ENCODE peak calls at places on chromosome 10, in six cellular contexts. One of them, this sample, is unnamed.

GRCh38 chr10:70096016-70096704 is 36.5 kb downstream of the AIFM2 start:
- DNase-seq in testis: no peak
- DNase-seq in astrocyte of the cerebellum: no peak
- DNase-seq in Caco-2: no peak
- DNase-seq in OCI-LY7: no peak
- DNase-seq in left ventricle myocardium inferior: no peak
- DNase-seq in this sample: no peak

GRCh38 chr10:36712695-36713094 is 412.7 kb upstream of the ANKRD30A start:
- DNase-seq in OCI-LY7: no peak
- DNase-seq in testis: no peak
- DNase-seq in left ventricle myocardium inferior: no peak
- DNase-seq in astrocyte of the cerebellum: no peak
- DNase-seq in Caco-2: no peak
- DNase-seq in this sample: no peak

GRCh38 chr10:21552638-21553037 is 18.6 kb downstream of the MLLT10 start:
- DNase-seq in left ventricle myocardium inferior: no peak
- DNase-seq in testis: no peak
- DNase-seq in OCI-LY7: no peak
- DNase-seq in Caco-2: no peak
- DNase-seq in astrocyte of the cerebellum: no peak
- DNase-seq in this sample: no peak

GRCh38 chr10:15316877-15317464 is 54.1 kb downstream of the FAM171A1 start:
- DNase-seq in Caco-2: no peak
- DNase-seq in testis: no peak
- DNase-seq in astrocyte of the cerebellum: no peak
- DNase-seq in OCI-LY7: no peak
- DNase-seq in left ventricle myocardium inferior: no peak
- DNase-seq in this sample: no peak

GRCh38 chr10:103757531-103758293 is 97.7 kb downstream of the SH3PXD2A start:
- DNase-seq in OCI-LY7: no peak
- DNase-seq in left ventricle myocardium inferior: peak
- DNase-seq in Caco-2: no peak
- DNase-seq in testis: no peak
- DNase-seq in astrocyte of the cerebellum: peak
- DNase-seq in this sample: peak

GRCh38 chr10:1754506-1755177 is 17.3 kb upstream of the ADARB2 start:
- DNase-seq in OCI-LY7: no peak
- DNase-seq in astrocyte of the cerebellum: no peak
- DNase-seq in left ventricle myocardium inferior: no peak
- DNase-seq in testis: no peak
- DNase-seq in Caco-2: no peak
- DNase-seq in this sample: no peak

GRCh38 chr10:71629131-71629530 is 90.4 kb downstream of the C10orf105 start:
- DNase-seq in Caco-2: no peak
- DNase-seq in left ventricle myocardium inferior: no peak
- DNase-seq in astrocyte of the cerebellum: no peak
- DNase-seq in OCI-LY7: no peak
- DNase-seq in testis: no peak
- DNase-seq in this sample: no peak

GRCh38 chr10:99395750-99396445 is 34.5 kb downstream of the GOT1 start:
- DNase-seq in OCI-LY7: no peak
- DNase-seq in testis: peak
- DNase-seq in Caco-2: no peak
- DNase-seq in astrocyte of the cerebellum: peak
- DNase-seq in left ventricle myocardium inferior: no peak
- DNase-seq in this sample: peak

GRCh38 chr10:129864601-129865126 is 99.4 kb downstream of the EBF3 start:
- DNase-seq in left ventricle myocardium inferior: no peak
- DNase-seq in testis: no peak
- DNase-seq in Caco-2: no peak
- DNase-seq in astrocyte of the cerebellum: no peak
- DNase-seq in OCI-LY7: no peak
- DNase-seq in this sample: no peak

GRCh38 chr10:110076559-110077318 is 69.0 kb downstream of the ADD3 start:
- DNase-seq in left ventricle myocardium inferior: no peak
- DNase-seq in testis: peak
- DNase-seq in OCI-LY7: peak
- DNase-seq in Caco-2: peak
- DNase-seq in astrocyte of the cerebellum: peak
- DNase-seq in this sample: peak

GRCh38 chr10:121886997-121887622 is 40.7 kb downstream of the ATE1 start:
- DNase-seq in astrocyte of the cerebellum: peak
- DNase-seq in OCI-LY7: peak
- DNase-seq in left ventricle myocardium inferior: no peak
- DNase-seq in Caco-2: peak
- DNase-seq in testis: peak
- DNase-seq in this sample: peak

GRCh38 chr10:7687228-7687907 is 15.7 kb upstream of the ITIH2 start:
- DNase-seq in Caco-2: peak
- DNase-seq in OCI-LY7: peak
- DNase-seq in astrocyte of the cerebellum: peak
- DNase-seq in left ventricle myocardium inferior: peak
- DNase-seq in testis: peak
- DNase-seq in this sample: peak

GRCh38 chr10:26612151-26612915 is 85.2 kb upstream of the PDSS1 start:
- DNase-seq in astrocyte of the cerebellum: no peak
- DNase-seq in left ventricle myocardium inferior: no peak
- DNase-seq in Caco-2: no peak
- DNase-seq in OCI-LY7: no peak
- DNase-seq in testis: no peak
- DNase-seq in this sample: no peak

GRCh38 chr10:352476-353235 is 217.4 kb downstream of the ZMYND11 start:
- DNase-seq in astrocyte of the cerebellum: no peak
- DNase-seq in OCI-LY7: no peak
- DNase-seq in Caco-2: no peak
- DNase-seq in testis: no peak
- DNase-seq in left ventricle myocardium inferior: no peak
- DNase-seq in this sample: no peak

GRCh38 chr10:8073696-8074416 is 19.4 kb downstream of the GATA3 start:
- DNase-seq in Caco-2: no peak
- DNase-seq in testis: no peak
- DNase-seq in astrocyte of the cerebellum: no peak
- DNase-seq in OCI-LY7: no peak
- DNase-seq in left ventricle myocardium inferior: no peak
- DNase-seq in this sample: no peak

GRCh38 chr10:10725196-10725595 is 292.5 kb upstream of the CELF2 start:
- DNase-seq in OCI-LY7: no peak
- DNase-seq in left ventricle myocardium inferior: no peak
- DNase-seq in testis: no peak
- DNase-seq in astrocyte of the cerebellum: no peak
- DNase-seq in Caco-2: no peak
- DNase-seq in this sample: no peak

GRCh38 chr10:5654218-5654755 is 12.1 kb downstream of the ASB13 start:
- DNase-seq in astrocyte of the cerebellum: no peak
- DNase-seq in left ventricle myocardium inferior: no peak
- DNase-seq in Caco-2: no peak
- DNase-seq in OCI-LY7: peak
- DNase-seq in testis: no peak
- DNase-seq in this sample: peak

GRCh38 chr10:132319853-132320669 is 11.9 kb upstream of the LRRC27 start:
- DNase-seq in testis: no peak
- DNase-seq in Caco-2: no peak
- DNase-seq in left ventricle myocardium inferior: no peak
- DNase-seq in OCI-LY7: no peak
- DNase-seq in astrocyte of the cerebellum: peak
- DNase-seq in this sample: no peak

GRCh38 chr10:73577788-73578187 is 13.4 kb downstream of the USP54 start:
- DNase-seq in OCI-LY7: no peak
- DNase-seq in testis: peak
- DNase-seq in left ventricle myocardium inferior: peak
- DNase-seq in Caco-2: peak
- DNase-seq in astrocyte of the cerebellum: peak
- DNase-seq in this sample: no peak

GRCh38 chr10:117458571-117458970 is 83.3 kb upstream of the PDZD8 start:
- DNase-seq in Caco-2: no peak
- DNase-seq in testis: no peak
- DNase-seq in astrocyte of the cerebellum: no peak
- DNase-seq in left ventricle myocardium inferior: no peak
- DNase-seq in OCI-LY7: no peak
- DNase-seq in this sample: no peak

GRCh38 chr10:28375399-28376354 is 72.8 kb upstream of the MPP7 start:
- DNase-seq in astrocyte of the cerebellum: no peak
- DNase-seq in Caco-2: peak
- DNase-seq in OCI-LY7: no peak
- DNase-seq in testis: no peak
- DNase-seq in left ventricle myocardium inferior: no peak
- DNase-seq in this sample: no peak

GRCh38 chr10:99983280-99983988 is 26.3 kb downstream of the DNMBP start:
- DNase-seq in testis: peak
- DNase-seq in OCI-LY7: peak
- DNase-seq in astrocyte of the cerebellum: no peak
- DNase-seq in left ventricle myocardium inferior: peak
- DNase-seq in Caco-2: no peak
- DNase-seq in this sample: no peak

GRCh38 chr10:12849351-12850181 is 151.9 kb downstream of the CCDC3 start:
- DNase-seq in left ventricle myocardium inferior: no peak
- DNase-seq in testis: no peak
- DNase-seq in astrocyte of the cerebellum: no peak
- DNase-seq in Caco-2: no peak
- DNase-seq in OCI-LY7: no peak
- DNase-seq in this sample: no peak

GRCh38 chr10:58291538-58292174 is 22.7 kb downstream of the CISD1 start:
- DNase-seq in astrocyte of the cerebellum: peak
- DNase-seq in OCI-LY7: peak
- DNase-seq in testis: peak
- DNase-seq in left ventricle myocardium inferior: no peak
- DNase-seq in Caco-2: peak
- DNase-seq in this sample: peak

GRCh38 chr10:114102253-114102652 is 58.6 kb downstream of the ADRB1 start:
- DNase-seq in left ventricle myocardium inferior: no peak
- DNase-seq in astrocyte of the cerebellum: no peak
- DNase-seq in testis: no peak
- DNase-seq in OCI-LY7: no peak
- DNase-seq in Caco-2: no peak
- DNase-seq in this sample: no peak

GRCh38 chr10:91215384-91215783 is 5.1 kb upstream of the PCGF5 start:
- DNase-seq in OCI-LY7: no peak
- DNase-seq in testis: no peak
- DNase-seq in Caco-2: no peak
- DNase-seq in left ventricle myocardium inferior: no peak
- DNase-seq in astrocyte of the cerebellum: no peak
- DNase-seq in this sample: no peak

GRCh38 chr10:113552014-113552413 is 839 bp upstream of the HABP2 start:
- DNase-seq in testis: no peak
- DNase-seq in left ventricle myocardium inferior: no peak
- DNase-seq in astrocyte of the cerebellum: no peak
- DNase-seq in OCI-LY7: no peak
- DNase-seq in Caco-2: no peak
- DNase-seq in this sample: no peak

GRCh38 chr10:84193846-84194423 is 402 bp upstream of the CDHR1 start:
- DNase-seq in testis: no peak
- DNase-seq in Caco-2: no peak
- DNase-seq in left ventricle myocardium inferior: no peak
- DNase-seq in OCI-LY7: no peak
- DNase-seq in astrocyte of the cerebellum: no peak
- DNase-seq in this sample: no peak
- H3K4me3 ChIP-seq in testis: peak
- H3K4me3 ChIP-seq in Caco-2: peak
- H3K4me3 ChIP-seq in left ventricle myocardium inferior: peak
- H3K4me3 ChIP-seq in OCI-LY7: no peak
- H3K4me3 ChIP-seq in astrocyte of the cerebellum: peak
- H3K4me3 ChIP-seq in this sample: peak

DNA sequence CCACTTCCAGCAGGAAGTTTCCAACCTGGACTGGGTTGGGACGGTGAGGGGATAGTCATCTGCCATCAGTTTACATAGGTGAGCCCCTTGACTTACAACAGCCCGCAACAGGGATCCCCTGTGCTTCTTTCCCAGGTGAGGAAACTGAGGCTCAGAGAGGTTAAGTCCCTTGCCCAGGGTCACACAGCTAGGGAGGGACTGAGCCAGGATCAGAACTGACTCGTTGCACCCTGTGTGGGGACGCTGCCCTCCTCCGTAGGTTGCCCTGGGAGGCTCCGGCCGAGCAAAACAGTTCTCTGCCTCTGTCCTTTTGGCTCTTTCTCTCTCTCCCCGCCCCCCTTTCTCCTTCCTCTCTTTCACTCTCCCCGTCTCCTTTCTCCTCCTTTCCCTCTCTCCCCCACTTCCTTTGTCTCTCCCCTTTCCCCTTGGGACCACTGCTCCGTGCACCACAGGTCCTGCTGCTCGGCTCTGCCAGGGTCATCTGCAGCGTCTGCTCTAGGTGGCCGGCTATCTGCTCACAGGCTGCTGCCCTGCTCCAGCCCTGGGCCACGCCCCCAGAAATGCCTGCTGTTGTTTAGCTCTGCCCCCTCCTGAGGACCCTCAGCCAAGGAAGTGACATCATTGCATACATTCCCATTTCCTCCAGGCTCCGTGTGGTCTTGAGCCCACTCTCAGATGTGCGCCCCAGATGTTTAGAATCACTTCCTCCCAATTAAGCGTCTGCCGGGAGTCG is 117.3 kb upstream of the PPIF start:
- DNase-seq in Caco-2: no peak
- DNase-seq in astrocyte of the cerebellum: no peak
- DNase-seq in testis: no peak
- DNase-seq in left ventricle myocardium inferior: no peak
- DNase-seq in OCI-LY7: peak
- DNase-seq in this sample: no peak
- H3K4me3 ChIP-seq in Caco-2: no peak
- H3K4me3 ChIP-seq in astrocyte of the cerebellum: no peak
- H3K4me3 ChIP-seq in testis: no peak
- H3K4me3 ChIP-seq in left ventricle myocardium inferior: no peak
- H3K4me3 ChIP-seq in OCI-LY7: no peak
- H3K4me3 ChIP-seq in this sample: no peak

GRCh38 chr10:49559476-49559875 is 20.6 kb upstream of the ERCC6 start:
- DNase-seq in OCI-LY7: no peak
- DNase-seq in testis: no peak
- DNase-seq in astrocyte of the cerebellum: no peak
- DNase-seq in Caco-2: no peak
- DNase-seq in left ventricle myocardium inferior: no peak
- DNase-seq in this sample: no peak
- H3K4me3 ChIP-seq in OCI-LY7: no peak
- H3K4me3 ChIP-seq in testis: no peak
- H3K4me3 ChIP-seq in astrocyte of the cerebellum: no peak
- H3K4me3 ChIP-seq in Caco-2: no peak
- H3K4me3 ChIP-seq in left ventricle myocardium inferior: no peak
- H3K4me3 ChIP-seq in this sample: no peak

DNA sequence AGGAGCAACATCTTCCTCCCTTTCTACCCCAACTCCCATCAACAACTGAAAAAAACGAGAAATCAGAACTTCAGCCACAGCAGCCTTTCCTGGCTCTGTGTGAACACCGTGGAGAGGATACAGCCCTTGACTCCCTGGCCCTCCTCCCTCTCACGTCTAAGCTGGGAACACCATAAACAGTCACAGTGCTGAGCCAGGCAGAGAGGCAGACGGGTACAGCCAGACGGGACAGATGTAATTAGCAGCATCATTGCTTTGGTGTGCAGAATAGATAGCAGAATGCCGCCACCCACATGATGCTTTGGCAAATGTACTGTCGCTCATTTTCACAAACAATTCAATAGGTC is 63.5 kb downstream of the RGS10 start:
- DNase-seq in OCI-LY7: peak
- DNase-seq in Caco-2: no peak
- DNase-seq in astrocyte of the cerebellum: no peak
- DNase-seq in left ventricle myocardium inferior: no peak
- DNase-seq in testis: no peak
- DNase-seq in this sample: peak
- H3K4me3 ChIP-seq in OCI-LY7: peak
- H3K4me3 ChIP-seq in Caco-2: no peak
- H3K4me3 ChIP-seq in astrocyte of the cerebellum: no peak
- H3K4me3 ChIP-seq in left ventricle myocardium inferior: no peak
- H3K4me3 ChIP-seq in testis: no peak
- H3K4me3 ChIP-seq in this sample: peak